ENCODE peak calls at places on chromosomes 11 and 22, in nine cellular contexts. One of them, this sample, is unnamed.

GRCh38 chr22:45290410-45290936 is 5.7 kb downstream of the UPK3A start:
- DNase-seq in AG04450: peak
- DNase-seq in progenitor cell of endocrine pancreas: no peak
- DNase-seq in GM10248: no peak
- DNase-seq in psoas muscle: peak
- DNase-seq in Peyer's patch: peak
- DNase-seq in left lung: no peak
- DNase-seq in ovary: no peak
- DNase-seq in fibroblast of villous mesenchyme: peak
- DNase-seq in this sample: peak

GRCh38 chr11:69353696-69354544 is 60.0 kb downstream of the MYEOV start:
- DNase-seq in progenitor cell of endocrine pancreas: no peak
- DNase-seq in Peyer's patch: peak
- DNase-seq in fibroblast of villous mesenchyme: no peak
- DNase-seq in left lung: no peak
- DNase-seq in ovary: no peak
- DNase-seq in AG04450: no peak
- DNase-seq in psoas muscle: no peak
- DNase-seq in GM10248: no peak
- DNase-seq in this sample: no peak

GRCh38 chr11:2778630-2779498 is 79.1 kb upstream of the KCNQ1OT1 start:
- DNase-seq in Peyer's patch: peak
- DNase-seq in left lung: peak
- DNase-seq in fibroblast of villous mesenchyme: peak
- DNase-seq in ovary: peak
- DNase-seq in psoas muscle: peak
- DNase-seq in GM10248: no peak
- DNase-seq in AG04450: peak
- DNase-seq in progenitor cell of endocrine pancreas: peak
- DNase-seq in this sample: no peak

GRCh38 chr11:44565746-44566558 is 489 bp downstream of the CD82 start:
- DNase-seq in fibroblast of villous mesenchyme: no peak
- DNase-seq in psoas muscle: no peak
- DNase-seq in left lung: no peak
- DNase-seq in progenitor cell of endocrine pancreas: no peak
- DNase-seq in ovary: no peak
- DNase-seq in Peyer's patch: no peak
- DNase-seq in GM10248: no peak
- DNase-seq in AG04450: no peak
- DNase-seq in this sample: no peak

GRCh38 chr22:36587289-36588154 is 58.6 kb upstream of the EIF3D start:
- DNase-seq in GM10248: no peak
- DNase-seq in psoas muscle: no peak
- DNase-seq in fibroblast of villous mesenchyme: peak
- DNase-seq in ovary: no peak
- DNase-seq in Peyer's patch: no peak
- DNase-seq in AG04450: no peak
- DNase-seq in left lung: no peak
- DNase-seq in progenitor cell of endocrine pancreas: no peak
- DNase-seq in this sample: no peak

GRCh38 chr22:45112136-45112879 is 51.4 kb upstream of the NUP50 start:
- DNase-seq in fibroblast of villous mesenchyme: peak
- DNase-seq in Peyer's patch: no peak
- DNase-seq in GM10248: no peak
- DNase-seq in AG04450: no peak
- DNase-seq in left lung: no peak
- DNase-seq in psoas muscle: peak
- DNase-seq in progenitor cell of endocrine pancreas: no peak
- DNase-seq in ovary: no peak
- DNase-seq in this sample: no peak

GRCh38 chr11:67680701-67681472 is 6.5 kb upstream of the ALDH3B2 start:
- DNase-seq in fibroblast of villous mesenchyme: no peak
- DNase-seq in ovary: no peak
- DNase-seq in AG04450: no peak
- DNase-seq in progenitor cell of endocrine pancreas: no peak
- DNase-seq in Peyer's patch: no peak
- DNase-seq in left lung: no peak
- DNase-seq in psoas muscle: no peak
- DNase-seq in GM10248: no peak
- DNase-seq in this sample: no peak

GRCh38 chr22:42269407-42270177 is 861 bp downstream of the TCF20 start:
- DNase-seq in ovary: peak
- DNase-seq in psoas muscle: no peak
- DNase-seq in Peyer's patch: peak
- DNase-seq in fibroblast of villous mesenchyme: peak
- DNase-seq in progenitor cell of endocrine pancreas: peak
- DNase-seq in left lung: peak
- DNase-seq in AG04450: no peak
- DNase-seq in GM10248: peak
- DNase-seq in this sample: peak

GRCh38 chr11:120241277-120241676 is 1.3 kb downstream of the POU2F3 start:
- DNase-seq in ovary: no peak
- DNase-seq in AG04450: no peak
- DNase-seq in left lung: peak
- DNase-seq in GM10248: no peak
- DNase-seq in psoas muscle: no peak
- DNase-seq in progenitor cell of endocrine pancreas: no peak
- DNase-seq in Peyer's patch: no peak
- DNase-seq in fibroblast of villous mesenchyme: no peak
- DNase-seq in this sample: no peak

GRCh38 chr11:33931032-33931431 is 39.2 kb upstream of the LMO2 start:
- DNase-seq in progenitor cell of endocrine pancreas: no peak
- DNase-seq in GM10248: no peak
- DNase-seq in ovary: no peak
- DNase-seq in left lung: no peak
- DNase-seq in fibroblast of villous mesenchyme: peak
- DNase-seq in psoas muscle: no peak
- DNase-seq in Peyer's patch: no peak
- DNase-seq in AG04450: no peak
- DNase-seq in this sample: no peak

GRCh38 chr22:46833228-46833627 is 70.8 kb downstream of the TBC1D22A start:
- DNase-seq in GM10248: no peak
- DNase-seq in fibroblast of villous mesenchyme: peak
- DNase-seq in Peyer's patch: no peak
- DNase-seq in psoas muscle: no peak
- DNase-seq in progenitor cell of endocrine pancreas: no peak
- DNase-seq in AG04450: no peak
- DNase-seq in ovary: no peak
- DNase-seq in left lung: no peak
- DNase-seq in this sample: peak
- TF ChIP-seq CTCF in GM10248: no peak
- TF ChIP-seq CTCF in fibroblast of villous mesenchyme: peak
- TF ChIP-seq CTCF in Peyer's patch: no peak
- TF ChIP-seq CTCF in psoas muscle: no peak
- TF ChIP-seq CTCF in progenitor cell of endocrine pancreas: peak
- TF ChIP-seq CTCF in AG04450: peak
- TF ChIP-seq CTCF in ovary: no peak
- TF ChIP-seq CTCF in left lung: peak
- TF ChIP-seq CTCF in this sample: peak

DNA sequence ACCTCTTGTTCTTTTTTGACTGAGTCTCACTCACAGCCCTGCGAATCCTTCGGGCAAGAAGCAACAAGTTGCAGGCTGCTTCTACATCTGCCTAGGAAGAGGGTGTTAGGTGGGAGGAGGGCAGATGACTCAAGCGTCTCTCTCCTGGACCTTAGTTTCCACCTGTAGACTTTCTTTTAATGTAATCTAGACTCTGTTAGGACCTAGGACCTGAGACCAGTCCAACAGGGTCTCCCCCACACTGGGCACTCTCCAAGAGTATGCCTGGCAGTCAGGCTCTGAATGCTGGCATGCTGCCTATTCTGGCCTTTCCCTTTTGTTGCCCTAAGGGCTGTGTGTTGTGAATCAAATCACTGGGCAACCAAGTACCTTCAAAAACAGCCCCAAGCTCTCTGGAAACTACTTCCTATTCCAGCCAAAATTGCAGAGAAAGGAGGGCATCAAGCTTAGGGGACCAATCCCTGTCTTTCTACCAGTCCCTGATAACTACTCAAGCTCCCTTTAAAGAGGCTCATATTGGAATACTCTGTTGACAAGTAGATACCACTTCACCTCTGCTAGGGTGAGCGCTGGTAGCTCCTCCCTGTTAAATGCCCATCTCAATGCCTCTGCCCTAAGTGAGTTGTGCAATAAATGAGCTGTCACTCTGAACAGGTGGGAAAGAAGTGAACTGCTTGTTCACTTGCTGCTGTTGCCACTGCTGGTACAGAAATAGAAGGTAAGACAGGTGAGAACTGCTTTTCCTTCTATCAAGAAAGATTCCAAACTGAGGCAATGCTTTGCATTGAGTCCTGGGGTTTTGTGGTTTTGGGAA is at the start of gene BBOX1:
- DNase-seq in Peyer's patch: no peak
- DNase-seq in fibroblast of villous mesenchyme: no peak
- DNase-seq in GM10248: no peak
- DNase-seq in ovary: no peak
- DNase-seq in psoas muscle: no peak
- DNase-seq in progenitor cell of endocrine pancreas: no peak
- DNase-seq in AG04450: no peak
- DNase-seq in left lung: no peak
- DNase-seq in this sample: no peak
- TF ChIP-seq CTCF in Peyer's patch: no peak
- TF ChIP-seq CTCF in fibroblast of villous mesenchyme: no peak
- TF ChIP-seq CTCF in GM10248: no peak
- TF ChIP-seq CTCF in ovary: no peak
- TF ChIP-seq CTCF in psoas muscle: no peak
- TF ChIP-seq CTCF in progenitor cell of endocrine pancreas: no peak
- TF ChIP-seq CTCF in AG04450: no peak
- TF ChIP-seq CTCF in left lung: no peak
- TF ChIP-seq CTCF in this sample: no peak

GRCh38 chr11:11155962-11156815 is 196.9 kb downstream of the CSNK2A3 start:
- DNase-seq in left lung: no peak
- DNase-seq in fibroblast of villous mesenchyme: no peak
- DNase-seq in Peyer's patch: no peak
- DNase-seq in progenitor cell of endocrine pancreas: peak
- DNase-seq in ovary: no peak
- DNase-seq in GM10248: peak
- DNase-seq in AG04450: no peak
- DNase-seq in psoas muscle: no peak
- DNase-seq in this sample: peak
- TF ChIP-seq CTCF in left lung: no peak
- TF ChIP-seq CTCF in fibroblast of villous mesenchyme: peak
- TF ChIP-seq CTCF in Peyer's patch: no peak
- TF ChIP-seq CTCF in progenitor cell of endocrine pancreas: peak
- TF ChIP-seq CTCF in ovary: no peak
- TF ChIP-seq CTCF in GM10248: peak
- TF ChIP-seq CTCF in AG04450: peak
- TF ChIP-seq CTCF in psoas muscle: peak
- TF ChIP-seq CTCF in this sample: peak

DNA sequence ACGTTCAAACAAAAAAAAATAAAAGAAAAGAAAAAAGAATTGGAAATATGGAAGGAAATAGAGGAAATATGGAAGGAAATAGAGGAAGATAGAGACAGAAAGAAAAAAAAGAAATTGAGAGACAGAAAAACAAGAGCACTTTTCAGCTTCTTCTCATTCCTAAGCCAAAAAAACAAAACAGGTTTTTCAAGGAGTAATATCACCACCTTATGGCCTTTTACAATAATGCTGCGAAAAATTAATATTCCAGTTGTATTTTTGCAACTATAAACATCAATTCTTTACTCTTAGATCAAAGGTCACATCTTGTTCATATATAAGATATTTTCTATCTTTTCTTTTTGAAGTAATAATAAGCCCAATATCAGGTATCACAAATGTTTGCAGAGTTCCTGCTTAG is 328.3 kb downstream of the FAT3 start:
- DNase-seq in psoas muscle: no peak
- DNase-seq in AG04450: no peak
- DNase-seq in left lung: no peak
- DNase-seq in fibroblast of villous mesenchyme: peak
- DNase-seq in progenitor cell of endocrine pancreas: no peak
- DNase-seq in Peyer's patch: no peak
- DNase-seq in ovary: no peak
- DNase-seq in GM10248: no peak
- DNase-seq in this sample: no peak
- TF ChIP-seq CTCF in psoas muscle: no peak
- TF ChIP-seq CTCF in AG04450: peak
- TF ChIP-seq CTCF in left lung: peak
- TF ChIP-seq CTCF in fibroblast of villous mesenchyme: peak
- TF ChIP-seq CTCF in progenitor cell of endocrine pancreas: peak
- TF ChIP-seq CTCF in Peyer's patch: no peak
- TF ChIP-seq CTCF in ovary: no peak
- TF ChIP-seq CTCF in GM10248: no peak
- TF ChIP-seq CTCF in this sample: no peak

DNA sequence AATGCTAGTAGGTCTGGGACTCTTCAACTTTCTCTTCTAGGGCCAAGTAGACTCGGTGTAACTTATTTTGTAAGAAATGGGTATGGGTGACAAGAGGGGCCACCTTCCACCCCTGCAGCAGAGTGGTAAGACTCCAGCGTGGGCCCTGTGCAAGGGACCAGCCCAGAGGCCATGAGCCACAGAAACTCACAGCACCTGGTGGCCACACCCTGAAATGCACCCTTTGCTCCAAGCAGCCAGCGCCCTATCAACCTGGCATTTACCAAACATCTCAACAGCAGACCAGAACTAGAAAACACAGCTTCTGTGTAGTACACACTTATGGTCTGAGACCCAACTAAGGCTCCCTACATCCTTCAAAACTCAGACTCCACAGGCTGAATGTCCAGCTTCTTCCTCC is 5.7 kb downstream of the CDCA5 start:
- DNase-seq in progenitor cell of endocrine pancreas: no peak
- DNase-seq in Peyer's patch: peak
- DNase-seq in psoas muscle: peak
- DNase-seq in left lung: no peak
- DNase-seq in fibroblast of villous mesenchyme: peak
- DNase-seq in GM10248: peak
- DNase-seq in AG04450: no peak
- DNase-seq in ovary: no peak
- DNase-seq in this sample: peak
- TF ChIP-seq CTCF in progenitor cell of endocrine pancreas: peak
- TF ChIP-seq CTCF in Peyer's patch: peak
- TF ChIP-seq CTCF in psoas muscle: peak
- TF ChIP-seq CTCF in left lung: peak
- TF ChIP-seq CTCF in fibroblast of villous mesenchyme: peak
- TF ChIP-seq CTCF in GM10248: peak
- TF ChIP-seq CTCF in AG04450: peak
- TF ChIP-seq CTCF in ovary: no peak
- TF ChIP-seq CTCF in this sample: peak

GRCh38 chr22:50626314-50626855 is 1.6 kb downstream of the ARSA start:
- DNase-seq in psoas muscle: no peak
- DNase-seq in Peyer's patch: peak
- DNase-seq in ovary: no peak
- DNase-seq in fibroblast of villous mesenchyme: no peak
- DNase-seq in GM10248: no peak
- DNase-seq in AG04450: no peak
- DNase-seq in progenitor cell of endocrine pancreas: no peak
- DNase-seq in left lung: no peak
- DNase-seq in this sample: no peak
- TF ChIP-seq CTCF in psoas muscle: no peak
- TF ChIP-seq CTCF in Peyer's patch: no peak
- TF ChIP-seq CTCF in ovary: no peak
- TF ChIP-seq CTCF in fibroblast of villous mesenchyme: no peak
- TF ChIP-seq CTCF in GM10248: no peak
- TF ChIP-seq CTCF in AG04450: no peak
- TF ChIP-seq CTCF in progenitor cell of endocrine pancreas: no peak
- TF ChIP-seq CTCF in left lung: no peak
- TF ChIP-seq CTCF in this sample: peak

GRCh38 chr11:32434387-32435151 is 770 bp downstream of the WT1 start:
- DNase-seq in psoas muscle: no peak
- DNase-seq in left lung: no peak
- DNase-seq in GM10248: no peak
- DNase-seq in ovary: peak
- DNase-seq in AG04450: no peak
- DNase-seq in fibroblast of villous mesenchyme: no peak
- DNase-seq in progenitor cell of endocrine pancreas: no peak
- DNase-seq in Peyer's patch: no peak
- DNase-seq in this sample: peak
- TF ChIP-seq CTCF in psoas muscle: no peak
- TF ChIP-seq CTCF in left lung: no peak
- TF ChIP-seq CTCF in GM10248: no peak
- TF ChIP-seq CTCF in ovary: peak
- TF ChIP-seq CTCF in AG04450: no peak
- TF ChIP-seq CTCF in fibroblast of villous mesenchyme: no peak
- TF ChIP-seq CTCF in progenitor cell of endocrine pancreas: peak
- TF ChIP-seq CTCF in Peyer's patch: no peak
- TF ChIP-seq CTCF in this sample: no peak